ENCODE peak calls at places on chromosomes 6 and 20, in eight cellular contexts. Q, F, M, R, J, D, U and E are unnamed samples.
A peak's percentile ranks its signal among the peaks of the same experiment; 100 is the strongest.

GRCh38 chr6:143279385-143279784 is 171.1 kb downstream of the ADAT2 start:
- DNase-seq in D (peak; percentile 21), Q (no peak), R (no peak), U (no peak), J (no peak), F (no peak), M (no peak), E (no peak)

GRCh38 chr20:62815066-62815991 is 1.5 kb upstream of the COL9A3 start:
- DNase-seq in F (no peak), Q (no peak), R (no peak), D (peak; percentile 64), M (peak; percentile 91), J (no peak), U (no peak), E (no peak)

GRCh38 chr6:129345890-129346289 is 364.1 kb downstream of the ARHGAP18 start:
- DNase-seq in U (no peak), F (no peak), Q (no peak), M (peak; percentile 12), R (no peak), J (no peak), D (peak; percentile 81), E (no peak)

GRCh38 chr6:128676456-128676855 is 156.1 kb upstream of the PTPRK start:
- DNase-seq in U (no peak), Q (no peak), D (no peak), R (no peak), F (no peak), M (no peak), J (no peak), E (peak; percentile 49)

GRCh38 chr20:40607927-40608326 is 81.1 kb downstream of the MAFB start:
- DNase-seq in Q (no peak), R (no peak), U (no peak), D (no peak), F (no peak), M (no peak), J (no peak), E (no peak)

GRCh38 chr20:9241232-9241692 is 172.4 kb downstream of the PLCB4 start:
- DNase-seq in J (no peak), M (peak; percentile 40), R (no peak), U (no peak), D (peak; percentile 87), Q (no peak), F (no peak), E (peak; percentile 72)

GRCh38 chr20:33659341-33660034 is 2.6 kb upstream of the C20orf144 start:
- DNase-seq in J (no peak), D (no peak), U (no peak), F (no peak), M (no peak), Q (no peak), R (no peak), E (no peak)

GRCh38 chr20:11838076-11838636 is 79.5 kb upstream of the BTBD3 start:
- DNase-seq in Q (no peak), F (no peak), R (no peak), U (no peak), M (no peak), J (no peak), D (no peak), E (no peak)

GRCh38 chr6:56244528-56245253 is 2.7 kb downstream of the COL21A1 start:
- DNase-seq in U (no peak), F (no peak), D (no peak), M (no peak), R (no peak), Q (no peak), J (no peak), E (peak; percentile 59)

GRCh38 chr6:41273699-41274098 is 12.8 kb downstream of the TREM1 start:
- DNase-seq in M (no peak), F (no peak), U (no peak), J (no peak), D (no peak), Q (no peak), R (no peak), E (no peak)

GRCh38 chr6:128249429-128249828 is 271.0 kb downstream of the PTPRK start:
- DNase-seq in R (no peak), Q (no peak), D (no peak), U (no peak), M (no peak), F (no peak), J (no peak), E (no peak)

GRCh38 chr6:152299336-152299735 is 337.8 kb downstream of the SYNE1 start:
- DNase-seq in Q (no peak), U (no peak), J (no peak), R (no peak), D (no peak), F (no peak), M (no peak), E (no peak)

GRCh38 chr6:144066745-144067484 is 28.5 kb downstream of the SF3B5 start:
- DNase-seq in R (no peak), D (no peak), M (no peak), U (no peak), F (no peak), J (no peak), Q (no peak), E (no peak)

GRCh38 chr6:112501705-112502104 is 154.6 kb downstream of the RFPL4B start:
- DNase-seq in Q (no peak), R (no peak), J (no peak), F (no peak), U (no peak), M (no peak), D (peak; percentile 41), E (no peak)

GRCh38 chr20:730005-730404 is 38.3 kb downstream of the SLC52A3 start:
- DNase-seq in J (no peak), U (no peak), D (no peak), Q (no peak), F (no peak), R (no peak), M (no peak), E (no peak)

GRCh38 chr6:106167105-106167814 is 81.1 kb downstream of the PRDM1 start:
- DNase-seq in Q (no peak), U (no peak), M (no peak), J (no peak), R (no peak), F (no peak), D (no peak), E (no peak)